ENCODE peak calls at places on chromosomes 5 and 9, in six cellular contexts. S is activated T-cell treated with anti-CD3 and anti-CD28 coated beads, Interleukin-2, amount 50 U/mL, for 48 hours; F is fibroblast of the aortic adventitia; M is C1 segment of cervical spinal cord; A is mucosa of descending colon; N is CD4-positive, CD25-positive, alpha-beta regulatory T cell. C is an unnamed sample.
A peak's percentile ranks its signal among the peaks of the same experiment; 100 is the strongest.

GRCh38 chr9:113614843-113615648 is 151.5 kb downstream of the RGS3 start:
- DNase-seq in A (no peak), N (no peak), M (no peak), F (peak; percentile 86), S (peak; percentile 46), C (no peak)

GRCh38 chr9:114655689-114656088 is 1.9 kb downstream of the TEX53 start:
- DNase-seq in M (no peak), S (no peak), N (no peak), A (no peak), F (peak; percentile 66), C (no peak)

GRCh38 chr5:180463216-180463900 is 30.8 kb upstream of the CNOT6 start:
- DNase-seq in F (no peak), A (no peak), M (no peak), N (no peak), S (no peak), C (no peak)

GRCh38 chr9:131319486-131319885 is 30.0 kb downstream of the PLPP7 start:
- DNase-seq in N (no peak), F (no peak), S (no peak), A (peak; percentile 29), M (no peak), C (no peak)

GRCh38 chr5:5017827-5018559 is 122.1 kb upstream of the ADAMTS16 start:
- DNase-seq in M (no peak), S (no peak), F (peak; percentile 65), N (no peak), A (no peak), C (no peak)

GRCh38 chr9:104841601-104842106 is 77.7 kb downstream of the NIPSNAP3B start:
- DNase-seq in F (no peak), S (no peak), A (no peak), M (no peak), N (no peak), C (no peak)

GRCh38 chr9:112168197-112168596 is 6.9 kb downstream of the SUSD1 start:
- DNase-seq in N (no peak), M (no peak), F (no peak), A (no peak), S (no peak), C (peak; percentile 7)

GRCh38 chr9:104808030-104808614 is 44.2 kb downstream of the NIPSNAP3B start:
- DNase-seq in S (no peak), F (peak; percentile 77), A (no peak), N (no peak), M (no peak), C (no peak)

GRCh38 chr9:98310752-98311392 is 55.4 kb upstream of the TBC1D2 start:
- DNase-seq in A (no peak), S (no peak), M (no peak), N (no peak), F (no peak), C (no peak)

GRCh38 chr5:157366741-157367684 is 93.0 kb upstream of the NIPAL4 start:
- DNase-seq in M (no peak), A (no peak), S (no peak), F (peak; percentile 85), N (no peak), C (no peak)

GRCh38 chr5:67289763-67290521 is 93.3 kb upstream of the CD180 start:
- DNase-seq in M (no peak), A (no peak), N (no peak), S (no peak), F (peak; percentile 91), C (no peak)

GRCh38 chr9:113386571-113387393 is 10.0 kb upstream of the HDHD3 start:
- DNase-seq in M (no peak), A (peak; percentile 26), F (no peak), S (no peak), N (no peak), C (no peak)

GRCh38 chr5:74502479-74502950 is 138.0 kb downstream of the ENC1 start:
- DNase-seq in S (no peak), F (no peak), A (no peak), N (no peak), M (no peak), C (no peak)

GRCh38 chr9:134585021-134585561 is 56.5 kb upstream of the COL5A1 start:
- DNase-seq in N (no peak), F (no peak), M (no peak), S (no peak), A (no peak), C (no peak)

GRCh38 chr9:121048175-121048574 is 1.9 kb downstream of the C5 start:
- DNase-seq in F (no peak), A (no peak), M (no peak), S (no peak), N (no peak), C (no peak)

GRCh38 chr9:73773896-73774295 is 622.2 kb downstream of the ANXA1 start:
- DNase-seq in F (peak; percentile 33), S (no peak), N (no peak), A (no peak), M (no peak), C (no peak)

GRCh38 chr5:77211013-77211690 is 672 bp downstream of the PDE8B start:
- DNase-seq in N (no peak), S (no peak), M (no peak), A (no peak), F (no peak), C (no peak)

GRCh38 chr9:93724852-93725251 is 148.5 kb downstream of the PHF2 start:
- DNase-seq in F (no peak), S (no peak), M (no peak), N (no peak), A (no peak), C (no peak)

GRCh38 chr5:58135571-58136335 is 324.1 kb downstream of the PLK2 start:
- DNase-seq in N (no peak), A (no peak), F (peak; percentile 7), M (no peak), S (no peak), C (no peak)

GRCh38 chr5:102749416-102750021 is 5.6 kb upstream of the PAM start:
- DNase-seq in M (no peak), A (no peak), F (no peak), N (no peak), S (no peak), C (no peak)

GRCh38 chr5:99037668-99038067 is 108.9 kb upstream of the CHD1 start:
- DNase-seq in S (peak; percentile 30), M (no peak), A (peak; percentile 83), N (peak; percentile 25), F (no peak), C (peak; percentile 81)

GRCh38 chr9:113511856-113512761 is 48.6 kb downstream of the RGS3 start:
- DNase-seq in N (peak; percentile 45), A (peak; percentile 62), F (no peak), S (peak; percentile 86), M (no peak), C (peak; percentile 64)

GRCh38 chr5:44536650-44537260 is 147.5 kb upstream of the FGF10 start:
- DNase-seq in M (no peak), F (peak; percentile 64), S (peak; percentile 18), N (no peak), A (no peak), C (no peak)

GRCh38 chr5:164772122-164772521 is 1266.7 kb downstream of the MAT2B start:
- DNase-seq in S (no peak), F (no peak), M (no peak), N (no peak), A (no peak), C (no peak)

GRCh38 chr5:115813719-115814118 is 2.7 kb downstream of the CDO1 start:
- DNase-seq in M (no peak), A (no peak), N (no peak), F (no peak), S (peak; percentile 26), C (no peak)